ENCODE peak calls at places on chromosomes 7 and 10, in six cellular contexts. O is activated T-cell treated with anti-CD3 and anti-CD28 coated beads for 1 hour, X is mammary epithelial cell, G is H9, D is iris pigment epithelial cell, W is stromal cell of bone marrow. H is an unnamed sample.

GRCh38 chr7:107318523-107319160 is 149.8 kb downstream of the HBP1 start:
- DNase-seq in O (no peak), X (no peak), G (no peak), D (peak; percentile 64), W (peak; percentile 10), H (no peak)

GRCh38 chr10:71481746-71482410 is 85.2 kb downstream of the CDH23 start:
- DNase-seq in O (no peak), X (no peak), G (no peak), D (no peak), W (no peak), H (no peak)

GRCh38 chr7:27361522-27361921 is 118.9 kb downstream of the EVX1 start:
- DNase-seq in O (no peak), X (no peak), G (no peak), D (no peak), W (no peak), H (peak; percentile 88)

GRCh38 chr10:21519327-21519933 is 6.1 kb downstream of the SKIDA1 start:
- DNase-seq in O (no peak), X (no peak), G (no peak), D (no peak), W (no peak), H (no peak)

GRCh38 chr10:116538992-116539391 is 6.7 kb upstream of the PNLIP start:
- DNase-seq in O (no peak), X (no peak), G (no peak), D (no peak), W (no peak), H (no peak)

GRCh38 chr10:88538038-88538437 is 45.1 kb downstream of the RNLS start:
- DNase-seq in O (no peak), X (peak; percentile 37), G (no peak), D (peak; percentile 92), W (no peak), H (no peak)

GRCh38 chr10:43123361-43124093 is 14.7 kb upstream of the CSGALNACT2 start:
- DNase-seq in O (no peak), X (no peak), G (peak; percentile 13), D (no peak), W (no peak), H (no peak)

GRCh38 chr7:83130623-83131545 is 31.8 kb downstream of the PCLO start:
- DNase-seq in O (no peak), X (no peak), G (no peak), D (no peak), W (no peak), H (peak; percentile 5)

GRCh38 chr10:91652364-91652763 is 19.5 kb upstream of the PPP1R3C start:
- DNase-seq in O (no peak), X (peak; percentile 98), G (no peak), D (peak; percentile 95), W (peak; percentile 75), H (peak; percentile 47)

GRCh38 chr10:31509989-31510388 is 191.0 kb downstream of the ZEB1 start:
- DNase-seq in O (no peak), X (no peak), G (no peak), D (no peak), W (no peak), H (no peak)

GRCh38 chr7:154872811-154873570 is 129.9 kb downstream of the PAXIP1 start:
- DNase-seq in O (no peak), X (no peak), G (no peak), D (no peak), W (no peak), H (no peak)

GRCh38 chr10:17229717-17229966 is 1.6 kb downstream of the VIM start:
- DNase-seq in O (no peak), X (peak; percentile 59), G (peak; percentile 73), D (no peak), W (no peak), H (peak; percentile 81)

GRCh38 chr7:132380065-132380464 is 196.2 kb downstream of the PLXNA4 start:
- DNase-seq in O (no peak), X (no peak), G (no peak), D (no peak), W (no peak), H (peak; percentile 93)

GRCh38 chr10:69635428-69636272 is 5.6 kb downstream of the FAM241B start:
- DNase-seq in O (no peak), X (no peak), G (peak; percentile 30), D (no peak), W (no peak), H (no peak)

GRCh38 chr7:157235357-157236018 is 96.8 kb downstream of the UBE3C start:
- DNase-seq in O (no peak), X (peak; percentile 21), G (no peak), D (peak; percentile 83), W (no peak), H (no peak)

GRCh38 chr10:113947138-113948011 is 92.9 kb downstream of the NHLRC2 start:
- DNase-seq in O (no peak), X (no peak), G (no peak), D (no peak), W (no peak), H (no peak)

GRCh38 chr7:103705542-103705941 is 259.5 kb upstream of the SLC26A5 start:
- DNase-seq in O (no peak), X (no peak), G (no peak), D (no peak), W (no peak), H (no peak)

GRCh38 chr7:91913612-91914011 is 27.1 kb upstream of the AKAP9 start:
- DNase-seq in O (no peak), X (no peak), G (no peak), D (peak; percentile 67), W (peak; percentile 86), H (no peak)

GRCh38 chr10:69810998-69811397 is 9.3 kb downstream of the COL13A1 start:
- DNase-seq in O (no peak), X (no peak), G (no peak), D (no peak), W (no peak), H (no peak)

GRCh38 chr7:97499204-97499603 is 232.7 kb upstream of the TAC1 start:
- DNase-seq in O (no peak), X (peak; percentile 10), G (peak; percentile 48), D (peak; percentile 26), W (peak; percentile 6), H (peak; percentile 63)

GRCh38 chr10:29084908-29085307 is 204.0 kb upstream of the LYZL1 start:
- DNase-seq in O (no peak), X (no peak), G (no peak), D (no peak), W (no peak), H (no peak)

GRCh38 chr10:132707776-132708171 is 78.2 kb downstream of the NKX6-2 start:
- DNase-seq in O (no peak), X (no peak), G (peak; percentile 16), D (no peak), W (no peak), H (no peak)

GRCh38 chr10:35639651-35640311 is 2.3 kb downstream of the FZD8 start:
- DNase-seq in O (no peak), X (peak; percentile 46), G (peak; percentile 74), D (peak; percentile 47), W (no peak), H (peak; percentile 90)

GRCh38 chr10:86899670-86900276 is 57.6 kb downstream of the MMRN2 start:
- DNase-seq in O (peak; percentile 12), X (peak; percentile 44), G (no peak), D (peak; percentile 74), W (peak; percentile 38), H (peak; percentile 72)

GRCh38 chr7:138900040-138900828 is 81.0 kb downstream of the KIAA1549 start:
- DNase-seq in O (no peak), X (no peak), G (no peak), D (peak; percentile 68), W (no peak), H (no peak)

GRCh38 chr10:106175760-106176377 is 988.6 kb downstream of the SORCS1 start:
- DNase-seq in O (no peak), X (peak; percentile 8), G (no peak), D (peak; percentile 34), W (peak; percentile 4), H (peak; percentile 21)

GRCh38 chr7:158270856-158271413 is 316.7 kb downstream of the PTPRN2 start:
- DNase-seq in O (no peak), X (no peak), G (no peak), D (no peak), W (no peak), H (no peak)

H was measured in mesendoderm.